ENCODE peak calls at places on chromosomes 16 and 17, in four cellular contexts. P, T, M and D are unnamed samples.
A peak's percentile ranks its signal among the peaks of the same experiment; 100 is the strongest.

GRCh38 chr17:83181991-83182619 is 102.7 kb downstream of the METRNL start:
- DNase-seq in P (no peak), T (no peak), M (no peak), D (no peak)

GRCh38 chr17:18025596-18026407 is 13.2 kb downstream of the ATPAF2 start:
- DNase-seq in P (peak; percentile 59), T (no peak), M (no peak), D (no peak)

GRCh38 chr17:36133629-36134259 is 30.1 kb downstream of the CCL4 start:
- DNase-seq in P (no peak), T (no peak), M (no peak), D (no peak)

GRCh38 chr17:74963656-74964055 is 8.9 kb downstream of the HID1 start:
- DNase-seq in P (no peak), T (peak; percentile 65), M (no peak), D (no peak)

GRCh38 chr17:51435641-51436091 is 175.3 kb downstream of the UTP18 start:
- DNase-seq in P (peak; percentile 4), T (peak; percentile 85), M (peak; percentile 7), D (peak; percentile 21)

GRCh38 chr16:75644240-75645012 is 3.0 kb downstream of the KARS1 start:
- DNase-seq in P (no peak), T (no peak), M (no peak), D (no peak)

GRCh38 chr16:74868501-74868900 is 93.9 kb upstream of the FA2H start:
- DNase-seq in P (peak; percentile 48), T (no peak), M (no peak), D (peak; percentile 31)

GRCh38 chr17:37310940-37311339 is 64.8 kb upstream of the C17orf78 start:
- DNase-seq in P (no peak), T (no peak), M (no peak), D (no peak)

GRCh38 chr16:23434380-23434779 is 18.6 kb downstream of the COG7 start:
- DNase-seq in P (peak; percentile 74), T (no peak), M (no peak), D (peak; percentile 62)

GRCh38 chr17:1989135-1989534 is 36.0 kb downstream of the RTN4RL1 start:
- DNase-seq in P (peak; percentile 88), T (no peak), M (no peak), D (no peak)

GRCh38 chr17:8406174-8406573 is 8.5 kb upstream of the RNF222 start:
- DNase-seq in P (no peak), T (no peak), M (no peak), D (no peak)

GRCh38 chr16:4733747-4734062 is 366 bp downstream of the ANKS3 start:
- DNase-seq in P (no peak), T (no peak), M (no peak), D (no peak)

GRCh38 chr17:81833921-81834830 is 674 bp downstream of the PPP1R27 start:
- DNase-seq in P (no peak), T (no peak), M (no peak), D (no peak)

GRCh38 chr17:81535480-81536298 is 7.5 kb downstream of the FSCN2 start:
- DNase-seq in P (no peak), T (no peak), M (no peak), D (no peak)

GRCh38 chr16:22300427-22301071 is 3.3 kb downstream of the POLR3E start:
- DNase-seq in P (peak; percentile 62), T (peak; percentile 68), M (no peak), D (no peak)

GRCh38 chr17:83173997-83174858 is 94.8 kb downstream of the METRNL start:
- DNase-seq in P (peak; percentile 21), T (peak; percentile 29), M (no peak), D (no peak)

DNA sequence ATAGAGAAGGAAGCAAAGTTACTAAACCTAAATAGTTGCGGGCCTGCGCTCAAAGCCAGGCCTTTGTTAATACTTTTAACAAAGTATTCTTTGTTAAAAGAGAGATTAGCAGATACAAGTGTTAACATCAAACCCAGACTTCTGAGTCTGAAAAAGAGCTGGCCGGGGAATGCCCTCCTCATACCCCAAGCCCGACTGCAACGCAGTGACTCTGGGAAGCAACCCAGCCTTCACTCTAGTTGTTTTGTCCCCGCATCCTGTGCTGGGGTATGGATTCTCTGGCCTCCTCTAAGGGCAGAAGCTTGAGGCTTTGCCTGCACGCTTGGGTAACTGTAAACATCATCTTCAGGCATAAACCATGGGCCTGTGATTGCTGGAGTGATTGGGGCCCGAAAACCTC is 48.3 kb downstream of the ADCY7 start:
- DNase-seq in P (no peak), T (no peak), M (no peak), D (no peak)
- H3K14ac ChIP-seq in P (no peak overlapping the region), T (no peak overlapping the region), M (no peak overlapping the region), D (no peak overlapping the region)

GRCh38 chr17:45372325-45372869 is 55.6 kb upstream of the MAP3K14 start:
- DNase-seq in P (peak; percentile 20), T (peak; percentile 40), M (no peak), D (no peak)
- H2BK15ac ChIP-seq in P (peak overlapping the region; percentile 99), T (no peak overlapping the region), M (peak overlapping the region; percentile 3), D (no peak overlapping the region)

DNA sequence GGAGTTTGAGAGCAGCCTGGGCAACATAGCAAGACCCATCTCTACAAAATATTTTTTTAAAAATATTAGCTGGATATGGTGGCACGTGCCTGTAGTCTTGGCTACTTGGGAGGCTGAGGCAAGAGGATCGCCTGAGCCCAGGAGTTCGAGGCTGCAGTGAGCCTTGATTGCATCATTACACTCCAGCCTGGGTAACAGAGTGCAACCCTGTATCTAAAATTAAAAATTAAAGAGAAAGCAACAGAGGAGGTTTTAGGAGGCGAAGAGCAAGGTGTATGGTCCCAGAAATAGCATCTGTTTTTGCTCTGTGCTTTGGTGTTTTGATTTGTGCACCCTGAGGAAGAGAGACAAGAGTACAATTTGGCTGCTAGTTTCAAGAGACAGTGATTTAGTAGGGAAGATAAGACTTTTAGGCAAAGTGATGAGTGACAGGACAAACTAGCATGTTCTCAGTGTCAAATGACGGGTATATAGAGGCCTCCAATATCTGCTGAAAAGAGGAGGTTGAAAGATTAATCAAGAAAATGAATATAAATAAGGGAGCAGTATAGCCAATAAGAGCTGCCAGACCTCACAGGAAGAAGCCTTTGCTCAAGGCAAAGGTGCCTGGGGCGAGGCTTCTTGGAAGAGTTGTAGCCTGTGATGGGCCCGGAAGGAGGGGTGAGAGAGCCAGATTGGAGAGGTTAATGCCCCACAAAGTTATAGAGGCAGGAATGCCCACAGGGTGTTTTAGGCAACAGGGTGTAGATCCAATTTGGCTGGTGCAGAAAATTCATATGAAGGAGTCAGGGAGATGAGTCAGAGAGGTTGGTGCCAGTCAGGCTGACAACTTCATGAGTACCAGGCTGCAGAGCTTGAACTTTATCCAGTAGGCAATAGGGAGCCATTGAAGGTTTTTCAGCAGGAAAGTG is 11.4 kb downstream of the HLF start:
- DNase-seq in P (no peak), T (no peak), M (no peak), D (no peak)
- H3K23ac ChIP-seq in P (no peak overlapping the region), T (no peak overlapping the region), M (no peak overlapping the region), D (no peak overlapping the region)

DNA sequence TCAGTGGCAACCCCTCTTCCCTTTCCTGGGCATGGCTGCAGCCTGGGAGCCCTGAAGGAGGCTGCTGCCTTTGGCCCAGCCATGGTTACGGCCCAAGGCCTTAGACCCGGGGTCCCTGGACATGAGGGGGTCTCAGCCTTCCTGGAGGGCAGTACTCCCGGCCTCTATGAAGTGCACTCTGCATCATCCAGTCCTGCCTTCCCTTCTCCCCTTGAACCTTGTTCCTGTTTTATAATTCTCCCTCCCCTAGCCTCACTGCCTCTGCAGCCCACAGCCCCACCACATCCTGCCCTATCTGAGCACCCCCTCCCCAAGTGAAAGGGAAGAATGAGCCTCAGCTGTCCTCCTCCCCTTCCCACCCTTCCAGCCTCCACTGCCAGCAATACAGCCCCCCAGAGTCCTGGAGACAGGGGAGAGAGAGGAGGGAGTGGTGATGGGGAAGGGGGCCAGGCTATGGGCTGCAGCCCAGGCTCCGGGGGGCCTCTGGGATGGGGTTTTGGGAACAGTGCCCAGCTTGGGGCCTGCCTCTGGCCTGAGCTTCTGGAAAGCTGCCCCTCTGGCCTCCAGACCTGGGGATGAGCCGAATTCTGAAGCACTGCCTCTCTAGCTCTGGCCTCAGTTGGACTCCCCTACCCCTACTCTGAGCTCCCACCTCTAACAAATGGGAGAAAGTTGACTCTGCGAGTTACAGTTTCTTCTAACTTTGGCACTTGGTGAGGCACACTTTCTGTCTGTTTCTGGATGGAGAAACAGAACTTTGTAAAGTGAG is 7.6 kb downstream of the CCR7 start:
- DNase-seq in P (no peak), T (no peak), M (no peak), D (no peak)
- H3K14ac ChIP-seq in P (peak overlapping the region; percentile 36), T (no peak overlapping the region), M (no peak overlapping the region), D (no peak overlapping the region)